ENCODE peak calls at places on chromosome 3, in ten cellular contexts. One of them, this sample, is unnamed.
A peak's percentile ranks its signal among the peaks of the same experiment; 100 is the strongest.

GRCh38 chr3:133209871-133210550 is 171.8 kb downstream of the TMEM108 start:
- DNase-seq in fibroblast of mammary gland: peak; percentile 30
- DNase-seq in AG09309: peak; percentile 61
- DNase-seq in left ventricle myocardium inferior: no peak
- DNase-seq in psoas muscle: no peak
- DNase-seq in foreskin fibroblast: peak; percentile 74
- DNase-seq in pancreas: no peak
- DNase-seq in cardiac muscle cell: peak; percentile 72
- DNase-seq in GM13976: no peak
- DNase-seq in kidney: no peak
- DNase-seq in this sample: no peak

GRCh38 chr3:186979837-186980236 is 49.5 kb downstream of the ST6GAL1 start:
- DNase-seq in fibroblast of mammary gland: no peak
- DNase-seq in AG09309: no peak
- DNase-seq in left ventricle myocardium inferior: no peak
- DNase-seq in psoas muscle: no peak
- DNase-seq in foreskin fibroblast: no peak
- DNase-seq in pancreas: no peak
- DNase-seq in cardiac muscle cell: no peak
- DNase-seq in GM13976: no peak
- DNase-seq in kidney: no peak
- DNase-seq in this sample: no peak

GRCh38 chr3:38143511-38143910 is 5.0 kb downstream of the MYD88 start:
- DNase-seq in fibroblast of mammary gland: no peak
- DNase-seq in AG09309: no peak
- DNase-seq in left ventricle myocardium inferior: no peak
- DNase-seq in psoas muscle: no peak
- DNase-seq in foreskin fibroblast: no peak
- DNase-seq in pancreas: no peak
- DNase-seq in cardiac muscle cell: no peak
- DNase-seq in GM13976: no peak
- DNase-seq in kidney: no peak
- DNase-seq in this sample: no peak

GRCh38 chr3:146313411-146314111 is 62.7 kb upstream of the PLSCR4 start:
- DNase-seq in fibroblast of mammary gland: peak; percentile 90
- DNase-seq in AG09309: peak; percentile 67
- DNase-seq in left ventricle myocardium inferior: no peak
- DNase-seq in psoas muscle: no peak
- DNase-seq in foreskin fibroblast: peak; percentile 89
- DNase-seq in pancreas: no peak
- DNase-seq in cardiac muscle cell: peak; percentile 84
- DNase-seq in GM13976: no peak
- DNase-seq in kidney: no peak
- DNase-seq in this sample: no peak

GRCh38 chr3:31438742-31439141 is 94.0 kb upstream of the STT3B start:
- DNase-seq in fibroblast of mammary gland: no peak
- DNase-seq in AG09309: no peak
- DNase-seq in left ventricle myocardium inferior: no peak
- DNase-seq in psoas muscle: no peak
- DNase-seq in foreskin fibroblast: no peak
- DNase-seq in pancreas: no peak
- DNase-seq in cardiac muscle cell: no peak
- DNase-seq in GM13976: no peak
- DNase-seq in kidney: no peak
- DNase-seq in this sample: no peak

GRCh38 chr3:181913254-181913653 is 201.5 kb downstream of the SOX2 start:
- DNase-seq in fibroblast of mammary gland: peak; percentile 68
- DNase-seq in AG09309: no peak
- DNase-seq in left ventricle myocardium inferior: no peak
- DNase-seq in psoas muscle: no peak
- DNase-seq in foreskin fibroblast: peak; percentile 2
- DNase-seq in pancreas: no peak
- DNase-seq in cardiac muscle cell: no peak
- DNase-seq in GM13976: no peak
- DNase-seq in kidney: no peak
- DNase-seq in this sample: no peak

GRCh38 chr3:127676921-127677351 is 4.2 kb downstream of the ABTB1 start:
- DNase-seq in fibroblast of mammary gland: no peak
- DNase-seq in AG09309: no peak
- DNase-seq in left ventricle myocardium inferior: peak; percentile 13
- DNase-seq in psoas muscle: no peak
- DNase-seq in foreskin fibroblast: no peak
- DNase-seq in pancreas: peak; percentile 38
- DNase-seq in cardiac muscle cell: no peak
- DNase-seq in GM13976: no peak
- DNase-seq in kidney: peak; percentile 71
- DNase-seq in this sample: no peak

GRCh38 chr3:117898722-117899121 is 1135.9 kb downstream of the IGSF11 start:
- DNase-seq in fibroblast of mammary gland: peak; percentile 33
- DNase-seq in AG09309: no peak
- DNase-seq in left ventricle myocardium inferior: no peak
- DNase-seq in psoas muscle: no peak
- DNase-seq in foreskin fibroblast: peak; percentile 28
- DNase-seq in pancreas: no peak
- DNase-seq in cardiac muscle cell: peak; percentile 13
- DNase-seq in GM13976: no peak
- DNase-seq in kidney: no peak
- DNase-seq in this sample: no peak

GRCh38 chr3:138365991-138366759 is 17.8 kb downstream of the MRAS start:
- DNase-seq in fibroblast of mammary gland: no peak
- DNase-seq in AG09309: no peak
- DNase-seq in left ventricle myocardium inferior: no peak
- DNase-seq in psoas muscle: no peak
- DNase-seq in foreskin fibroblast: no peak
- DNase-seq in pancreas: no peak
- DNase-seq in cardiac muscle cell: no peak
- DNase-seq in GM13976: no peak
- DNase-seq in kidney: no peak
- DNase-seq in this sample: no peak

GRCh38 chr3:38479431-38480092 is 16.6 kb upstream of the EXOG start:
- DNase-seq in fibroblast of mammary gland: peak; percentile 67
- DNase-seq in AG09309: no peak
- DNase-seq in left ventricle myocardium inferior: peak; percentile 48
- DNase-seq in psoas muscle: peak; percentile 66
- DNase-seq in foreskin fibroblast: peak; percentile 87
- DNase-seq in pancreas: peak; percentile 74
- DNase-seq in cardiac muscle cell: peak; percentile 80
- DNase-seq in GM13976: peak; percentile 83
- DNase-seq in kidney: no peak
- DNase-seq in this sample: peak; percentile 41

GRCh38 chr3:48664929-48665328 is 2.2 kb upstream of the CELSR3 start:
- DNase-seq in fibroblast of mammary gland: no peak
- DNase-seq in AG09309: no peak
- DNase-seq in left ventricle myocardium inferior: no peak
- DNase-seq in psoas muscle: no peak
- DNase-seq in foreskin fibroblast: peak; percentile 41
- DNase-seq in pancreas: no peak
- DNase-seq in cardiac muscle cell: no peak
- DNase-seq in GM13976: no peak
- DNase-seq in kidney: no peak
- DNase-seq in this sample: no peak

DNA sequence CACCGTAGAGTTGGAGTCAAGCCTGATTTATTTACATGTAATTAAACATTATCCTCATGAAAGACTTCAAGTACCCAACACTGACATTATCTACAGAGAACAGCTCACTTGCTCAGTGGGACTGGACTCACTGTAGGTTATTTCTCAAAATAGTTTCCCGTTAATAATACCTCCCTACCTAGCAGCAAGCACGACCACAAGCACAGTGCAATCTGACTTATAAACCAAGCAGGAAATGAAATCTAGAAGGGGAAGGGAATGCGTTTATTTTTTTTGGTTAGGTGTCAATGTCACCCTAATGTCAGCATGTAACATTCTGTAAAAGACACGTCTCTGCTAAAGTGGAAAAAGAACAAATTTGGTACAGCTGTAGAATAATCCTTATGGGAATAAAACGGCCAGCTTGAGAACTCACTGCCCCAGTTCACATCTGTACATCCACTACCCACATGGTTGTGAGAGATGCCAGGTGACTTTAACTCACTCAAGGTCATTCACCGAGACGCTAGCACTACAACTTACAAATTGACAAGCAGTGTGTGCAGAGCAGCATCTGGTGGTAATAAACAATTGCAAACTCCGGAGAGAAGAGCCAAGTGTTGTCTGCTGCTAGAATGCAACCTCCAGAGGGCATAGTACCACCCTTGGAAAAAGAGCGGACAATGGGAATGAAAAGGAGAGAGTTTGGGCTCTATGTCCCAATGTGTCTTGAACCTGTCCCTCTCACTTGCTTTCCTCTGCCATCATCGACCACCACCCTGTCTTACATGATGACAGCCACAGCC is 242.5 kb downstream of the CADPS start:
- DNase-seq in fibroblast of mammary gland: peak; percentile 36
- DNase-seq in AG09309: no peak
- DNase-seq in left ventricle myocardium inferior: no peak
- DNase-seq in psoas muscle: no peak
- DNase-seq in foreskin fibroblast: peak; percentile 57
- DNase-seq in pancreas: no peak
- DNase-seq in cardiac muscle cell: no peak
- DNase-seq in GM13976: no peak
- DNase-seq in kidney: no peak
- DNase-seq in this sample: no peak
- TF ChIP-seq CTCF in fibroblast of mammary gland: peak; percentile 30
- TF ChIP-seq CTCF in AG09309: peak; percentile 39
- TF ChIP-seq CTCF in left ventricle myocardium inferior: no peak
- TF ChIP-seq CTCF in psoas muscle: no peak
- TF ChIP-seq CTCF in foreskin fibroblast: peak; percentile 25
- TF ChIP-seq CTCF in pancreas: no peak
- TF ChIP-seq CTCF in cardiac muscle cell: no peak
- TF ChIP-seq CTCF in GM13976: no peak
- TF ChIP-seq CTCF in kidney: no peak
- TF ChIP-seq CTCF in this sample: no peak

GRCh38 chr3:173875790-173876189 is 478.2 kb downstream of the NLGN1 start:
- DNase-seq in fibroblast of mammary gland: no peak
- DNase-seq in AG09309: no peak
- DNase-seq in left ventricle myocardium inferior: no peak
- DNase-seq in psoas muscle: no peak
- DNase-seq in foreskin fibroblast: no peak
- DNase-seq in pancreas: no peak
- DNase-seq in cardiac muscle cell: no peak
- DNase-seq in GM13976: no peak
- DNase-seq in kidney: no peak
- DNase-seq in this sample: no peak

GRCh38 chr3:173870976-173871375 is 473.4 kb downstream of the NLGN1 start:
- DNase-seq in fibroblast of mammary gland: no peak
- DNase-seq in AG09309: no peak
- DNase-seq in left ventricle myocardium inferior: no peak
- DNase-seq in psoas muscle: no peak
- DNase-seq in foreskin fibroblast: no peak
- DNase-seq in pancreas: no peak
- DNase-seq in cardiac muscle cell: no peak
- DNase-seq in GM13976: no peak
- DNase-seq in kidney: no peak
- DNase-seq in this sample: no peak

DNA sequence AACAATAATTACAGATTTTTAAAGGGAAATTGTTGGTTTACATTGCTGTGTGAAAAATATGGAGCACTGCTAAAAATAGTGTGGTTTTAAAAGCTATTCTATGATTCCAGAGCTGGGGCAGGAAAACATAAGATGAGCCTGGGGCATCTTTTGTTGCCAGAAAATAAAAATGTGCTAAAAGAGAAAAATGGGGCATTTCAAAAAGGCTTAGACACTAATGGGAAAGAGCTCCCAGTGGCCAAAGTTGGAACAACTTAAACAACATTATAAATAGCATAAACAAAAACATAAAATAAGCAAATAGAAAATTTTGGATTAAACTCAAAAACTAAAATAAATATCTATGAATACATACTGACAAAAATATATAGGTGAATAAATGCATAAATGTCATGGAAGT is 478.9 kb downstream of the NLGN1 start:
- DNase-seq in fibroblast of mammary gland: peak; percentile 12
- DNase-seq in AG09309: no peak
- DNase-seq in left ventricle myocardium inferior: no peak
- DNase-seq in psoas muscle: no peak
- DNase-seq in foreskin fibroblast: peak; percentile 31
- DNase-seq in pancreas: no peak
- DNase-seq in cardiac muscle cell: no peak
- DNase-seq in GM13976: no peak
- DNase-seq in kidney: no peak
- DNase-seq in this sample: no peak
- TF ChIP-seq CTCF in fibroblast of mammary gland: peak; percentile 39
- TF ChIP-seq CTCF in AG09309: peak; percentile 28
- TF ChIP-seq CTCF in left ventricle myocardium inferior: no peak
- TF ChIP-seq CTCF in psoas muscle: no peak
- TF ChIP-seq CTCF in foreskin fibroblast: no peak
- TF ChIP-seq CTCF in pancreas: no peak
- TF ChIP-seq CTCF in cardiac muscle cell: peak; percentile 14
- TF ChIP-seq CTCF in GM13976: no peak
- TF ChIP-seq CTCF in kidney: no peak
- TF ChIP-seq CTCF in this sample: peak; percentile 59

DNA sequence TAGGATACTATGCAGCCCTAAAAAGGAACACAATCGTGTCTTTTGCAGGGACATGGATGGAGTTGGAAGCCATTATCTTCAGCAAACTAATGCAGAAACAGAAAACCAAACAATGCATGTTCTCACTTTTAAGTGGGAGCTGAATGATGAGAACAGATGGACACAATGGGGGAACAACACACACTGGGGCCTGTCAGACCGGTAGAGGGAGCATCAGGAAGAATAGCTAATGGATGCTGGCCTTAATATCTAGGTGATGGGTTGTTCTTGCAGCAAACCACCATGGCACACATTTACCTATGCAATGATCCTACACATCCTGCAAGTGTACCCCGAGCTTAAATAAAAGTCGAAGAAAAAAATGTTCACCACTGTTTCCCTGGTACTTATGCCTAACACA is 17.5 kb downstream of the SENP7 start:
- DNase-seq in fibroblast of mammary gland: no peak
- DNase-seq in AG09309: no peak
- DNase-seq in left ventricle myocardium inferior: no peak
- DNase-seq in psoas muscle: no peak
- DNase-seq in foreskin fibroblast: no peak
- DNase-seq in pancreas: no peak
- DNase-seq in cardiac muscle cell: no peak
- DNase-seq in GM13976: no peak
- DNase-seq in kidney: no peak
- DNase-seq in this sample: no peak
- TF ChIP-seq CTCF in fibroblast of mammary gland: peak; percentile 10
- TF ChIP-seq CTCF in AG09309: peak; percentile 1
- TF ChIP-seq CTCF in left ventricle myocardium inferior: peak; percentile 21
- TF ChIP-seq CTCF in psoas muscle: no peak
- TF ChIP-seq CTCF in foreskin fibroblast: no peak
- TF ChIP-seq CTCF in pancreas: no peak
- TF ChIP-seq CTCF in cardiac muscle cell: no peak
- TF ChIP-seq CTCF in GM13976: no peak
- TF ChIP-seq CTCF in kidney: no peak
- TF ChIP-seq CTCF in this sample: no peak

DNA sequence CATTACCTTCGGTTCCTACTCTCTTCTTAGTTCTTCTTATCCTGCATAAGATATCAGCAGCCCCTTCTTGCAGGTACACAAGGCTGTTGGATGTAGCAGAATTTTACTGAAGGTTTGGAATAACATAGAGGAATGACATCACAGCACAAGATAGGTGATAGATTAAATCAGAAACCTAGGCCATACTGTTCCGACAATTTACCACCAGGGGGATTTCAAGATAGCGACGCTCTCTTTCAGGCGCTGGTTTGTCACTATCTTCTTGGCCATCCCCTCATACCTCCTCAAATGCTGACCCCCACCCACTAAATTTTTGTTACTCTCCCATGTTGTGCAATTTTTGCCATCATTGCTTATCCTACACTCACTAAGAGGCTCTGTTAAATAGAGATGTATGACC is 3.5 kb downstream of the SIDT1 start:
- DNase-seq in fibroblast of mammary gland: no peak
- DNase-seq in AG09309: no peak
- DNase-seq in left ventricle myocardium inferior: no peak
- DNase-seq in psoas muscle: no peak
- DNase-seq in foreskin fibroblast: no peak
- DNase-seq in pancreas: no peak
- DNase-seq in cardiac muscle cell: no peak
- DNase-seq in GM13976: no peak
- DNase-seq in kidney: no peak
- DNase-seq in this sample: no peak
- TF ChIP-seq CTCF in fibroblast of mammary gland: peak; percentile 31
- TF ChIP-seq CTCF in AG09309: no peak
- TF ChIP-seq CTCF in left ventricle myocardium inferior: no peak
- TF ChIP-seq CTCF in psoas muscle: peak; percentile 4
- TF ChIP-seq CTCF in foreskin fibroblast: no peak
- TF ChIP-seq CTCF in pancreas: no peak
- TF ChIP-seq CTCF in cardiac muscle cell: no peak
- TF ChIP-seq CTCF in GM13976: no peak
- TF ChIP-seq CTCF in kidney: no peak
- TF ChIP-seq CTCF in this sample: peak; percentile 55

This sample was measured in neural crest cell.